ENCODE peak calls at places on chromosome 11, in nine cellular contexts. N is CD8-positive, alpha-beta T cell; Y is effector memory CD4-positive, alpha-beta T cell; Z is HFF-Myc; R is IMR-90; M is stimulated activated CD4-positive, alpha-beta T cell treated with anti-CD3 and anti-CD28 coated beads, Interleukin-4, amount 100 ng/mL, for 48 hours; T is foreskin fibroblast; K is activated T-cell treated with anti-CD3 and anti-CD28 coated beads, Interleukin-2, amount 50 U/mL, for 72 hours; Q is WERI-Rb-1. O is an unnamed sample.

GRCh38 chr11:36162909-36163434 is 126.3 kb downstream of the COMMD9 start:
- DNase-seq in K (no peak), R (no peak), N (no peak), M (no peak), Y (no peak), Q (no peak), T (no peak), Z (no peak), O (peak)

GRCh38 chr11:2178906-2179494 is 7.4 kb upstream of the TH start:
- DNase-seq in Y (no peak), Z (no peak), Q (no peak), K (no peak), T (peak), R (peak), M (no peak), N (no peak), O (no peak)

GRCh38 chr11:34302046-34302921 is 55.5 kb downstream of the ABTB2 start:
- DNase-seq in Q (no peak), Y (no peak), K (no peak), N (no peak), M (no peak), Z (peak), R (peak), T (peak), O (no peak)

GRCh38 chr11:61331636-61332035 is 1.3 kb downstream of the DDB1 start:
- DNase-seq in M (no peak), Z (no peak), Y (no peak), R (no peak), K (no peak), N (no peak), Q (no peak), T (no peak), O (no peak)

GRCh38 chr11:68652683-68653156 is 31.6 kb upstream of the GAL start:
- DNase-seq in N (no peak), R (no peak), T (no peak), K (no peak), Y (no peak), Z (no peak), M (no peak), Q (no peak), O (no peak)

GRCh38 chr11:1223346-1224108 is 661 bp downstream of the MUC5B start:
- DNase-seq in K (no peak), T (no peak), Y (no peak), Q (peak), R (no peak), Z (no peak), N (no peak), M (no peak), O (no peak)

GRCh38 chr11:22728600-22729394 is 62.4 kb downstream of the GAS2 start:
- DNase-seq in Q (no peak), M (no peak), N (no peak), T (no peak), Y (no peak), Z (no peak), K (no peak), R (no peak), O (no peak)

GRCh38 chr11:111539426-111540113 is 950 bp upstream of the LAYN start:
- DNase-seq in Q (peak), N (no peak), M (no peak), R (no peak), T (no peak), Y (no peak), K (peak), Z (no peak), O (no peak)

GRCh38 chr11:112173152-112173551 is 2.2 kb upstream of the BCO2 start:
- DNase-seq in Y (no peak), N (no peak), Q (no peak), R (no peak), K (no peak), M (no peak), T (peak), Z (no peak), O (no peak)

GRCh38 chr11:65305501-65306268 is 9.0 kb upstream of the CDC42EP2 start:
- DNase-seq in R (peak), Z (no peak), K (no peak), T (peak), Q (no peak), M (no peak), N (no peak), Y (no peak), O (no peak)

GRCh38 chr11:47669856-47670255 is 27.5 kb upstream of the MTCH2 start:
- DNase-seq in Q (no peak), Z (no peak), Y (no peak), R (no peak), T (no peak), N (no peak), K (no peak), M (no peak), O (peak)

GRCh38 chr11:46050065-46050464 is 71.2 kb downstream of the PHF21A start:
- DNase-seq in Q (no peak), T (peak), R (peak), Z (peak), M (no peak), K (no peak), Y (no peak), N (no peak), O (no peak)

GRCh38 chr11:66846671-66847091 is 3.4 kb downstream of the RCE1 start:
- DNase-seq in K (no peak), M (no peak), Y (no peak), Q (no peak), Z (no peak), T (peak), R (no peak), N (no peak), O (no peak)

GRCh38 chr11:71309181-71309580 is 56.8 kb upstream of the SHANK2 start:
- DNase-seq in Z (no peak), Q (no peak), N (no peak), M (no peak), R (no peak), T (no peak), Y (no peak), K (no peak), O (no peak)

GRCh38 chr11:640021-640706 is 3.1 kb downstream of the DRD4 start:
- DNase-seq in R (no peak), M (no peak), T (no peak), K (no peak), Q (no peak), N (no peak), Y (no peak), Z (no peak), O (no peak)

GRCh38 chr11:118051611-118052461 is 25.0 kb upstream of the TMPRSS4 start:
- DNase-seq in K (peak), N (peak), Q (no peak), M (peak), R (no peak), Y (peak), Z (no peak), T (no peak), O (no peak)

GRCh38 chr11:75499423-75500305 is 26.1 kb downstream of the GDPD5 start:
- DNase-seq in N (no peak), Z (peak), K (no peak), Q (no peak), Y (no peak), T (peak), M (no peak), R (peak), O (no peak)

GRCh38 chr11:119470316-119471266 is 47.6 kb upstream of the THY1 start:
- DNase-seq in T (peak), N (no peak), Z (peak), K (no peak), Q (no peak), M (no peak), R (peak), Y (no peak), O (no peak)

GRCh38 chr11:115185507-115185906 is 318.7 kb downstream of the CADM1 start:
- DNase-seq in M (no peak), N (no peak), Q (no peak), Z (no peak), T (no peak), K (no peak), Y (no peak), R (no peak), O (no peak)

GRCh38 chr11:111882202-111882601 is 2.9 kb downstream of the CFAP68 start:
- DNase-seq in N (no peak), R (no peak), Y (no peak), K (no peak), M (no peak), Z (no peak), Q (no peak), T (no peak), O (no peak)

GRCh38 chr11:64245401-64245796 is 1.3 kb downstream of the PPP1R14B start:
- DNase-seq in T (peak), R (no peak), Q (no peak), M (no peak), N (peak), K (peak), Y (peak), Z (no peak), O (no peak)

GRCh38 chr11:60455531-60456042 is at the start of gene MS4A1:
- DNase-seq in N (no peak), K (no peak), M (no peak), Z (no peak), Y (no peak), R (no peak), T (no peak), Q (no peak), O (no peak)

GRCh38 chr11:72553748-72554147 is 119.4 kb upstream of the CLPB start:
- DNase-seq in R (no peak), M (no peak), Y (no peak), N (no peak), Z (no peak), K (peak), T (no peak), Q (peak), O (no peak)

GRCh38 chr11:111344032-111344431 is 35.0 kb downstream of the POU2AF1 start:
- DNase-seq in M (no peak), R (peak), Z (no peak), K (no peak), Q (no peak), Y (no peak), T (peak), N (no peak), O (no peak)

GRCh38 chr11:1772270-1773130 is 8.8 kb upstream of the CTSD start:
- DNase-seq in Z (peak), R (peak), Q (peak), Y (no peak), M (peak), T (peak), K (peak), N (no peak), O (no peak)

GRCh38 chr11:2775626-2776350 is 76.0 kb upstream of the KCNQ1OT1 start:
- DNase-seq in T (no peak), Z (no peak), M (no peak), N (no peak), R (no peak), Y (no peak), K (no peak), Q (peak), O (no peak)

GRCh38 chr11:123064268-123064657 is 2.3 kb upstream of the HSPA8 start:
- DNase-seq in Z (no peak), T (peak), Q (no peak), R (no peak), Y (no peak), N (no peak), M (no peak), K (no peak), O (no peak)

GRCh38 chr11:78256962-78257361 is 68.2 kb downstream of the USP35 start:
- DNase-seq in R (peak), T (peak), Y (no peak), K (no peak), Q (no peak), M (no peak), N (no peak), Z (no peak), O (no peak)

GRCh38 chr11:73087730-73088129 is 54.4 kb downstream of the FCHSD2 start:
- DNase-seq in Y (no peak), R (peak), K (no peak), M (no peak), T (peak), Q (no peak), N (no peak), Z (no peak), O (no peak)

GRCh38 chr11:129732926-129733325 is 82.7 kb upstream of the TMEM45B start:
- DNase-seq in Z (no peak), R (no peak), T (no peak), N (no peak), Q (no peak), M (no peak), K (no peak), Y (no peak), O (no peak)

GRCh38 chr11:62680825-62681240 is 2.0 kb upstream of the UBXN1 start:
- DNase-seq in T (peak), Y (no peak), Z (peak), N (no peak), M (no peak), K (peak), R (peak), Q (peak), O (peak)

GRCh38 chr11:119545978-119546915 is 123.3 kb upstream of the THY1 start:
- DNase-seq in M (no peak), T (no peak), N (no peak), Z (no peak), K (no peak), Y (no peak), R (no peak), Q (no peak), O (no peak)

GRCh38 chr11:118893662-118894061 is 10.0 kb downstream of the CXCR5 start:
- DNase-seq in Q (no peak), N (no peak), K (no peak), M (no peak), R (no peak), T (no peak), Z (no peak), Y (no peak), O (no peak)

GRCh38 chr11:13238879-13239514 is 38.6 kb upstream of the BMAL1 start:
- DNase-seq in N (peak), K (peak), Y (peak), T (peak), Q (peak), Z (no peak), M (peak), R (peak), O (no peak)

GRCh38 chr11:124115782-124116616 is 749 bp downstream of the VWA5A start:
- DNase-seq in T (peak), M (no peak), N (no peak), R (no peak), Z (no peak), K (peak), Q (no peak), Y (no peak), O (no peak)

GRCh38 chr11:16769386-16769785 is 30.9 kb downstream of the C11orf58 start:
- DNase-seq in Y (no peak), M (no peak), T (no peak), Z (no peak), Q (no peak), R (no peak), N (no peak), K (no peak), O (no peak)

GRCh38 chr11:103894034-103894433 is 142.4 kb upstream of the DDI1 start:
- DNase-seq in N (no peak), Y (no peak), Z (no peak), M (no peak), T (no peak), R (no peak), K (no peak), Q (no peak), O (no peak)

GRCh38 chr11:64877390-64878222 is 815 bp downstream of the EHD1 start:
- DNase-seq in T (no peak), K (no peak), Z (no peak), R (no peak), Y (no peak), Q (no peak), M (no peak), N (no peak), O (no peak)

GRCh38 chr11:13225058-13226001 is 52.3 kb upstream of the BMAL1 start:
- DNase-seq in N (no peak), Q (no peak), Y (no peak), M (no peak), T (no peak), K (no peak), R (no peak), Z (no peak), O (no peak)

O was measured in NCI-H1694 treated with DMSO at 0.1 percent for 48 hours.